ENCODE peak calls at places on chromosomes 11 and 22, in nine cellular contexts. S, K, X, G, B, L, J, F and P are unnamed samples.
A peak's percentile ranks its signal among the peaks of the same experiment; 100 is the strongest.

GRCh38 chr22:39522567-39523300 is 2.4 kb downstream of the ATF4 start:
- DNase-seq in G (no peak), J (peak; percentile 49), X (no peak), L (peak; percentile 50), S (peak; percentile 67), F (no peak), B (no peak), K (no peak), P (peak; percentile 43)

GRCh38 chr22:35523167-35523928 is 17.3 kb upstream of the RASD2 start:
- DNase-seq in F (no peak), K (no peak), X (no peak), G (no peak), L (no peak), B (no peak), S (no peak), J (no peak), P (no peak)

GRCh38 chr22:48746789-48747425 is 1080.8 kb downstream of the BRD1 start:
- DNase-seq in K (no peak), S (no peak), J (no peak), B (no peak), X (no peak), G (no peak), F (no peak), L (no peak), P (no peak)

GRCh38 chr22:50733521-50734342 is 4.3 kb upstream of the ACR start:
- DNase-seq in S (peak; percentile 23), K (no peak), F (no peak), B (no peak), J (no peak), G (no peak), X (no peak), L (no peak), P (no peak)

GRCh38 chr22:22168190-22168940 is 76.2 kb upstream of the VPREB1 start:
- DNase-seq in S (peak; percentile 37), J (peak; percentile 19), X (peak; percentile 57), K (peak; percentile 25), L (peak; percentile 9), F (peak; percentile 93), G (peak; percentile 23), B (peak; percentile 88), P (no peak)

GRCh38 chr22:42613869-42614268 is 814 bp downstream of the POLDIP3 start:
- DNase-seq in G (no peak), K (no peak), X (no peak), S (peak; percentile 28), B (no peak), J (peak; percentile 15), F (no peak), L (peak; percentile 13), P (no peak)

GRCh38 chr11:64566915-64567882 is 23.8 kb upstream of the SLC22A12 start:
- DNase-seq in X (no peak), B (no peak), G (no peak), J (no peak), L (no peak), F (no peak), K (no peak), S (no peak), P (no peak)

GRCh38 chr11:106420686-106421085 is 343.2 kb downstream of the AASDHPPT start:
- DNase-seq in F (no peak), G (no peak), J (no peak), L (no peak), K (no peak), X (no peak), B (no peak), S (no peak), P (no peak)

GRCh38 chr22:45889539-45890350 is 87.2 kb downstream of the WNT7B start:
- DNase-seq in S (peak; percentile 63), G (no peak), F (no peak), L (no peak), K (no peak), X (no peak), B (no peak), J (peak; percentile 40), P (no peak)
- H2AFZ ChIP-seq in S (no peak overlapping the region), G (no peak overlapping the region), F (no peak overlapping the region), L (no peak overlapping the region), K (no peak overlapping the region), X (no peak overlapping the region), B (no peak overlapping the region), J (peak overlapping the region; percentile 80), P (no peak overlapping the region)

GRCh38 chr11:1826552-1827094 is 8.2 kb upstream of the SYT8 start:
- DNase-seq in X (no peak), S (peak; percentile 88), G (no peak), L (peak; percentile 43), J (peak; percentile 84), F (peak; percentile 65), B (no peak), K (peak; percentile 50), P (no peak)
- TF ChIP-seq CTCF in X (no peak), S (peak; percentile 30), G (no peak), L (peak; percentile 51), J (peak; percentile 11), F (peak; percentile 54), B (peak; percentile 52), K (peak; percentile 70), P (peak; percentile 17)

DNA sequence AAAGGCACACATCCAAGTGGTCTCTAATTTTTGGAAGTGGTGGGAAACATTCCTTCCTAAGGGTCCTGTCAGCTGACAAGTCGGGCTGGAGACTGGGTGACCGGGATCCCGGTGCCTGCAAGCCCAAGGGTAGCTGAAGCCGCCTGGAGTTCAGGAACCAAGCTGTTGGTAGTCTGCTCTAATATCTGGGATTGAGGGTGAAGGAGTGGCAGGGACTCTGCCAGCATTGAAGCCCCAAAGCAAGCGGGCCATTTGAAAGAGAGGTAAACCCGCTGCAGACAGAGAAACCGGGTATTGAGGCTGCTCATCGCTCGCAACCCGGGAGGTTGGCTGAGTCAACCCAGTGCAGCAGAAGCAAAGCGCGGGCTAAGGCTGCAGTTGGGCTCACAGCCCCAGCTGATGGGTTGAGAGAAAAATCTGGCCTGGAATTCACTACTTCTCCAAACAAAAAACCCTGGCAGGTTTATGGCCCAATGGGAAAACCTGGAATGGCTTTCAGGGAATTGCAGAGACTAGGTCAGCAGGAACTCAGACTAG is 28.2 kb upstream of the FBXO3 start:
- DNase-seq in J (peak; percentile 90), K (peak; percentile 37), L (peak; percentile 91), X (no peak), S (peak; percentile 92), B (peak; percentile 85), G (peak; percentile 85), F (no peak), P (peak; percentile 72)
- TF ChIP-seq EZH2 in J (no peak), K (no peak), L (no peak), X (no peak), S (no peak), B (no peak), G (no peak), F (no peak), P (peak; percentile 63)

GRCh38 chr22:45912910-45913309 is 64.1 kb downstream of the WNT7B start:
- DNase-seq in X (no peak), B (no peak), G (no peak), S (no peak), J (no peak), K (no peak), F (no peak), L (no peak), P (no peak)

GRCh38 chr22:45914309-45914708 is 62.7 kb downstream of the WNT7B start:
- DNase-seq in G (no peak), J (no peak), B (no peak), X (no peak), L (no peak), F (no peak), K (no peak), S (no peak), P (no peak)

GRCh38 chr22:45910928-45911467 is 66.0 kb downstream of the WNT7B start:
- DNase-seq in G (no peak), B (no peak), F (peak; percentile 20), J (no peak), K (no peak), X (no peak), S (no peak), L (no peak), P (no peak)

GRCh38 chr22:45908961-45909360 is 68.0 kb downstream of the WNT7B start:
- DNase-seq in G (no peak), F (no peak), S (no peak), B (no peak), K (no peak), J (no peak), L (no peak), X (no peak), P (no peak)

DNA sequence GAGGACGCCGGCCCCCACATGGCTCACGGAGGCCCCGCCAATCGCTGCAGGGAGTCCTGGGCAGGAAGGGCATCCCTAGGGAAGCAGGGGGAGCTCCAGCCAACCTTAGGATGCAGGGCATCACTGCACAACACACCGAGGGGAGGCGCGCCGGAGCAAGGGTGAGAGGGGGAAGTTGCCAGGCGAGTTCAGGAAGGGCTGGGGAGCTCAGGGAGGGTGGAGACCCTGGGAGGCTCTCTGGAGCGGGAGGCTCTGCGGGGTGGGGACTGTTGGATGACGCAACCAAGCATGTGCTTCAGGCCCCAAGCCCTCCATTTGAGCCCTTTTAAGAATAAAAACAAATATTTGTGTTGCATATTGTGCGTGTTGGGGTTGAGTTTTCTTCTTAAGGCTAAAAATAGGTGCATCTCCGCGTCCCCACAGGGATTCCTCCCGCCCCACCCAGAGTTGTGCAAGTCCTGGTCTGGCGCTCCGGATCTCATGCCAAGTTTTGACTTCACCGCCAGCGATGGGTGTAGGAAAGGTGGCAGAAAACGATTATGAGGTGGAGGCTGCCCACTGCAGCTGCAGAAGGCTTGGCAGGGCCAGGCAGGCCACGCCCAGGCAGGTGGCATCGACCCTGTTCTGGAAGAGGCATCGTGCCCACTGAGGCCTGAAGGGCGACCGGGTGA is 65.2 kb downstream of the WNT7B start:
- DNase-seq in J (no peak), L (peak; percentile 78), X (no peak), F (no peak), S (peak; percentile 18), B (no peak), K (peak; percentile 6), G (no peak), P (no peak)
- H2AFZ ChIP-seq in J (no peak overlapping the region), L (no peak overlapping the region), X (no peak overlapping the region), F (no peak overlapping the region), S (no peak overlapping the region), B (peak overlapping the region; percentile 35), K (no peak overlapping the region), G (no peak overlapping the region), P (no peak overlapping the region)

GRCh38 chr11:2389344-2390026 is 11.1 kb upstream of the TSSC4 start:
- DNase-seq in F (no peak), L (no peak), G (no peak), B (no peak), K (no peak), S (no peak), X (no peak), J (no peak), P (no peak)
- TF ChIP-seq CTCF in F (peak; percentile 25), L (no peak), G (peak; percentile 11), B (peak; percentile 8), K (no peak), S (no peak), X (no peak), J (no peak), P (no peak)